ENCODE peak calls at places on chromosomes 1 and 21, in six cellular contexts. T, R, J, W, E and G are unnamed samples.

GRCh38 chr1:151553659-151554058 is 13.6 kb downstream of the TUFT1 start:
- DNase-seq in T (no peak), R (no peak), J (no peak), W (no peak), E (no peak), G (no peak)

GRCh38 chr1:36845802-36846201 is 188.5 kb downstream of the GRIK3 start:
- DNase-seq in T (no peak), R (no peak), J (no peak), W (no peak), E (no peak), G (no peak)

GRCh38 chr1:6171546-6172124 is 8.5 kb downstream of the CHD5 start:
- DNase-seq in T (no peak), R (peak), J (no peak), W (no peak), E (no peak), G (no peak)

GRCh38 chr1:159067699-159068621 is 8.6 kb downstream of the AIM2 start:
- DNase-seq in T (no peak), R (no peak), J (no peak), W (peak), E (peak), G (no peak)

GRCh38 chr1:78688701-78689100 is 39.1 kb downstream of the IFI44 start:
- DNase-seq in T (no peak), R (no peak), J (no peak), W (peak), E (peak), G (no peak)

GRCh38 chr1:184296466-184297243 is 90.2 kb upstream of the C1orf21 start:
- DNase-seq in T (no peak), R (no peak), J (peak), W (peak), E (no peak), G (no peak)

GRCh38 chr1:194535369-194535768 is 1349.0 kb upstream of the B3GALT2 start:
- DNase-seq in T (peak), R (no peak), J (no peak), W (no peak), E (no peak), G (no peak)

GRCh38 chr1:201795066-201795465 is 33.9 kb upstream of the IPO9 start:
- DNase-seq in T (no peak), R (no peak), J (no peak), W (no peak), E (no peak), G (no peak)

GRCh38 chr21:28220670-28221069 is 772.0 kb downstream of the LTN1 start:
- DNase-seq in T (no peak), R (no peak), J (no peak), W (no peak), E (no peak), G (no peak)

GRCh38 chr1:53681647-53682368 is 57.2 kb downstream of the GLIS1 start:
- DNase-seq in T (peak), R (peak), J (peak), W (peak), E (peak), G (no peak)

GRCh38 chr1:154557939-154558609 is 388 bp downstream of the UBE2Q1 start:
- DNase-seq in T (peak), R (peak), J (peak), W (no peak), E (no peak), G (no peak)

GRCh38 chr1:36754366-36754765 is 271.7 kb upstream of the CSF3R start:
- DNase-seq in T (no peak), R (no peak), J (no peak), W (no peak), E (no peak), G (no peak)

GRCh38 chr1:2836333-2836970 is 35.0 kb upstream of the TTC34 start:
- DNase-seq in T (no peak), R (no peak), J (no peak), W (no peak), E (no peak), G (no peak)

GRCh38 chr21:16388291-16388690 is 658.5 kb downstream of the USP25 start:
- DNase-seq in T (no peak), R (no peak), J (no peak), W (peak), E (no peak), G (no peak)

GRCh38 chr1:115320368-115320767 is 17.7 kb downstream of the NGF start:
- DNase-seq in T (no peak), R (no peak), J (no peak), W (peak), E (no peak), G (no peak)

GRCh38 chr1:85585845-85586244 is 5.3 kb downstream of the CCN1 start:
- DNase-seq in T (no peak), R (no peak), J (no peak), W (no peak), E (no peak), G (no peak)

GRCh38 chr1:47895436-47895835 is 101.7 kb downstream of the TRABD2B start:
- DNase-seq in T (no peak), R (no peak), J (no peak), W (no peak), E (no peak), G (no peak)

GRCh38 chr1:22169816-22170215 is 26.9 kb upstream of the WNT4 start:
- DNase-seq in T (no peak), R (no peak), J (no peak), W (no peak), E (no peak), G (no peak)

GRCh38 chr1:22168412-22168973 is 25.6 kb upstream of the WNT4 start:
- DNase-seq in T (no peak), R (no peak), J (no peak), W (no peak), E (no peak), G (no peak)

GRCh38 chr1:22174446-22174845 is 31.5 kb upstream of the WNT4 start:
- DNase-seq in T (no peak), R (no peak), J (no peak), W (no peak), E (no peak), G (no peak)

GRCh38 chr1:22176258-22176657 is 33.4 kb upstream of the WNT4 start:
- DNase-seq in T (no peak), R (no peak), J (peak), W (peak), E (peak), G (no peak)

GRCh38 chr1:22171951-22172715 is 29.2 kb upstream of the WNT4 start:
- DNase-seq in T (no peak), R (no peak), J (no peak), W (peak), E (no peak), G (no peak)
- TF ChIP-seq CTCF in T (no peak), R (no peak), J (no peak), W (no peak), E (no peak), G (no peak)

DNA sequence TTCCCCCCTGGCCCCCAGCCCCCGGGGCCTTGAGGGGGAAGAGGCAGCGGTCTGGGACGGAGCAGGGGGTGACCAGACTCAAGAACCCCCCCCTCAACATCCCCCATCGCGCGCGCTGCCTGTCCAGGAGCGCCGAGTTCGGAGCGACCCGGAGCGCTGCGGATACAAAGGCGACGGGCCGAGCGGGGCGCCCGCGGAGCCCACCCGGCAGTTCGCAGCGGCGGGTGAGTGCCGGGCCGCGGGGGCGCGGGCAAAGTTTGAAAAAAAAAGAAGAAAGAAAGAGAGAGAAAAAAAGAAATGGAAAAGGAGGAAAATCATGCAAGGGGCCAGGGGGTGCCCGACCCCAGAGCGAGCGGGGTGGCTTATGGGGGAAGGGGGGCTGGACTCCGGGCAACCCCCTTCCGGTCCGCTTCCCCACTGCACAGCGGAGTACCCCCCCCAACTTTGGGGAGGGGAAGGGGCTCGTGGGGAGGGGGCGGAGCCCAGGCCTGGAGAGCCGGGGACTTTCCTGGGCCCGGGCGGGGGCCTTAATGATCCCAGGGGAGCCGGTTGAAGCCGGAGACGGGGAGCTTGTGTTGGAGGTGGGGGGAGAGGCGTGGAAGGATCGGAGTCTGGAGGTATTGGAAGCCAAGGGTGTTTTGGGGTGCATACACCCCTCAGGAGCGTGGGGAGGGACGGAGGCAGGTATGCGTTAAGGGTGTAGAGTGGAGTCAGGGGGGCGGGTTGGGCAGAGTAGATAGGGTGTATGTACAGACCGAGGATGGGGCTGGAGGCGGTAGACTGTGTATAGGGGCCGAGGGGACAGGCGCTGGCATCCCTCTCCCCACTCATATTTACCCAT is 502 bp downstream of the VANGL2 start:
- DNase-seq in T (peak), R (peak), J (peak), W (no peak), E (peak), G (peak)
- TF ChIP-seq CTCF in T (no peak), R (no peak), J (no peak), W (no peak), E (no peak), G (no peak)

GRCh38 chr1:109239047-109239579 is 10.2 kb upstream of the CELSR2 start:
- DNase-seq in T (no peak), R (no peak), J (no peak), W (no peak), E (no peak), G (no peak)

GRCh38 chr1:109238382-109238781 is 11.0 kb upstream of the CELSR2 start:
- DNase-seq in T (no peak), R (no peak), J (no peak), W (no peak), E (no peak), G (no peak)

GRCh38 chr1:109240158-109241152 is 8.9 kb upstream of the CELSR2 start:
- DNase-seq in T (no peak), R (no peak), J (peak), W (peak), E (no peak), G (peak)

GRCh38 chr1:109241344-109241743 is 8.0 kb upstream of the CELSR2 start:
- DNase-seq in T (no peak), R (no peak), J (no peak), W (no peak), E (no peak), G (no peak)

DNA sequence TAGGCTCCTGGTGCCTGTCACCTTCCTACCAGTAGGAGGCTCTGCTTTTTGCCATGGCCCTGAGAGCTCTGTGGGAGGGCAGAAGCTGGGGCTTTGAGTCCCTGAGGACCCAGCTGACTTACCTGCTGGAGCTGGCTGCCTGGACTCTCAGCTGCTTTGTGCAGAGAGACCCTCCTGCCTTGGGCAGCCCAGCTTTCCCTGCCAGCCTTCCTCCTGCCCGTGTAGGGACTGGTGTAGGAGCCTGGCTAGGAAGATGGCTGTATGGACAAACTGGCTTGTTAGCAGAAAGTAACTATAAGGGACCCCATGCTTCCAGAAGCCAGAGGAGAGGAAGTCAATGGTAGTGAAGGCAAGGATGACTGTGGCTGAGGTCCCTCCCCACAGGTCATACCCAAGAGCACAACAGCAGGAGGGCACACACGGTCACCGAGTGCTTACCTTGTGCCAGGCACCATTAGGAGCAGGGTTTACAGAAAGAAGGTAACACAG is 9.7 kb upstream of the CELSR2 start:
- DNase-seq in T (peak), R (peak), J (no peak), W (peak), E (peak), G (no peak)
- TF ChIP-seq CTCF in T (peak), R (peak), J (peak), W (peak), E (peak), G (peak)

GRCh38 chr1:17004466-17005364 is 7.0 kb downstream of the ATP13A2 start:
- DNase-seq in T (no peak), R (no peak), J (no peak), W (no peak), E (no peak), G (no peak)
- TF ChIP-seq CTCF in T (no peak), R (no peak), J (no peak), W (no peak), E (no peak), G (peak)

DNA sequence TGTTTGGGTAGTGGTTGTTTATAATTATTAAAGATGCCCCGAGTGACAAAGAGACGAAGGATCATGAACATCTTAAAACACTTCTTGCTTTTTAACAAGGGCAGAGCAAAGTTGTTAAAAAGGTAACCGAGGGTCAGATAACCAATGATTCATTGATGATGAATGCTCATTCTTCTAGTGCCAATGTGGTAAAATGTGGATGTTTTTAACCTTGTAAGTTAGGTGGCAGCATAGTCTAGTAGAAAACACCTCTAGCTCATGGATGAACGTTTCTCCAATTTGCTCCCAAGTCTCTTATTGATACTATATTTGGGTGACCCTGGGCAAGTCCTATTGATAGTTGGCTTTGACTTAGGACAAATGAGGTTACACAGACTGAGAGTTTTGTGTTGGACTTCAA is 167.9 kb downstream of the KIF26B start:
- DNase-seq in T (no peak), R (no peak), J (no peak), W (peak), E (no peak), G (no peak)
- TF ChIP-seq CTCF in T (no peak), R (no peak), J (no peak), W (peak), E (no peak), G (peak)